ENCODE peak calls at places on chromosomes 12 and 14, in ten cellular contexts. One of them, this sample, is unnamed.

GRCh38 chr14:56590535-56590951 is 10.9 kb downstream of the TMEM260 start:
- DNase-seq in lung: no peak
- DNase-seq in CD4-positive, CD25-positive, alpha-beta regulatory T cell: no peak
- DNase-seq in breast epithelium: no peak
- DNase-seq in dorsolateral prefrontal cortex: no peak
- DNase-seq in kidney: no peak
- DNase-seq in neuronal stem cell: peak
- DNase-seq in mesendoderm: peak
- DNase-seq in uterus: no peak
- DNase-seq in upper lobe of right lung: no peak
- DNase-seq in this sample: peak

GRCh38 chr12:126347421-126347820 is 1282.2 kb downstream of the AACS start:
- DNase-seq in neuronal stem cell: no peak
- DNase-seq in kidney: no peak
- DNase-seq in dorsolateral prefrontal cortex: no peak
- DNase-seq in lung: no peak
- DNase-seq in upper lobe of right lung: no peak
- DNase-seq in uterus: no peak
- DNase-seq in mesendoderm: peak
- DNase-seq in breast epithelium: no peak
- DNase-seq in CD4-positive, CD25-positive, alpha-beta regulatory T cell: no peak
- DNase-seq in this sample: no peak

GRCh38 chr14:102378830-102379229 is 16.1 kb downstream of the TECPR2 start:
- DNase-seq in CD4-positive, CD25-positive, alpha-beta regulatory T cell: no peak
- DNase-seq in lung: no peak
- DNase-seq in uterus: no peak
- DNase-seq in dorsolateral prefrontal cortex: no peak
- DNase-seq in breast epithelium: no peak
- DNase-seq in mesendoderm: no peak
- DNase-seq in kidney: no peak
- DNase-seq in neuronal stem cell: no peak
- DNase-seq in upper lobe of right lung: no peak
- DNase-seq in this sample: no peak

GRCh38 chr12:49873361-49873934 is 30.3 kb downstream of the FAIM2 start:
- DNase-seq in lung: peak
- DNase-seq in upper lobe of right lung: peak
- DNase-seq in kidney: peak
- DNase-seq in CD4-positive, CD25-positive, alpha-beta regulatory T cell: no peak
- DNase-seq in uterus: no peak
- DNase-seq in dorsolateral prefrontal cortex: no peak
- DNase-seq in mesendoderm: no peak
- DNase-seq in neuronal stem cell: no peak
- DNase-seq in breast epithelium: no peak
- DNase-seq in this sample: no peak

GRCh38 chr14:24297190-24297964 is 2.2 kb downstream of the DHRS1 start:
- DNase-seq in mesendoderm: peak
- DNase-seq in kidney: no peak
- DNase-seq in uterus: no peak
- DNase-seq in neuronal stem cell: no peak
- DNase-seq in CD4-positive, CD25-positive, alpha-beta regulatory T cell: no peak
- DNase-seq in dorsolateral prefrontal cortex: no peak
- DNase-seq in upper lobe of right lung: no peak
- DNase-seq in breast epithelium: no peak
- DNase-seq in lung: no peak
- DNase-seq in this sample: peak

GRCh38 chr14:93318927-93319326 is 13.9 kb downstream of the BTBD7 start:
- DNase-seq in neuronal stem cell: no peak
- DNase-seq in kidney: no peak
- DNase-seq in mesendoderm: no peak
- DNase-seq in upper lobe of right lung: no peak
- DNase-seq in lung: no peak
- DNase-seq in CD4-positive, CD25-positive, alpha-beta regulatory T cell: no peak
- DNase-seq in uterus: no peak
- DNase-seq in breast epithelium: no peak
- DNase-seq in dorsolateral prefrontal cortex: no peak
- DNase-seq in this sample: no peak

GRCh38 chr12:45745861-45746277 is 16.4 kb downstream of the ARID2 start:
- DNase-seq in mesendoderm: no peak
- DNase-seq in kidney: no peak
- DNase-seq in CD4-positive, CD25-positive, alpha-beta regulatory T cell: no peak
- DNase-seq in neuronal stem cell: no peak
- DNase-seq in upper lobe of right lung: no peak
- DNase-seq in lung: no peak
- DNase-seq in dorsolateral prefrontal cortex: no peak
- DNase-seq in breast epithelium: no peak
- DNase-seq in uterus: no peak
- DNase-seq in this sample: no peak

GRCh38 chr14:34496007-34496678 is 34.1 kb upstream of the SPTSSA start:
- DNase-seq in dorsolateral prefrontal cortex: no peak
- DNase-seq in lung: peak
- DNase-seq in breast epithelium: no peak
- DNase-seq in kidney: no peak
- DNase-seq in CD4-positive, CD25-positive, alpha-beta regulatory T cell: no peak
- DNase-seq in neuronal stem cell: no peak
- DNase-seq in uterus: peak
- DNase-seq in mesendoderm: no peak
- DNase-seq in upper lobe of right lung: no peak
- DNase-seq in this sample: no peak

GRCh38 chr12:130606245-130606644 is 109.9 kb downstream of the RIMBP2 start:
- DNase-seq in neuronal stem cell: no peak
- DNase-seq in breast epithelium: no peak
- DNase-seq in mesendoderm: no peak
- DNase-seq in lung: no peak
- DNase-seq in kidney: no peak
- DNase-seq in CD4-positive, CD25-positive, alpha-beta regulatory T cell: no peak
- DNase-seq in dorsolateral prefrontal cortex: no peak
- DNase-seq in uterus: no peak
- DNase-seq in upper lobe of right lung: no peak
- DNase-seq in this sample: no peak

GRCh38 chr14:89303452-89304435 is 113.3 kb downstream of the FOXN3 start:
- DNase-seq in upper lobe of right lung: peak
- DNase-seq in neuronal stem cell: no peak
- DNase-seq in breast epithelium: no peak
- DNase-seq in mesendoderm: peak
- DNase-seq in kidney: peak
- DNase-seq in lung: peak
- DNase-seq in dorsolateral prefrontal cortex: peak
- DNase-seq in uterus: peak
- DNase-seq in CD4-positive, CD25-positive, alpha-beta regulatory T cell: no peak
- DNase-seq in this sample: no peak

GRCh38 chr12:20421338-20421890 is 53.1 kb downstream of the PDE3A start:
- DNase-seq in dorsolateral prefrontal cortex: no peak
- DNase-seq in uterus: no peak
- DNase-seq in lung: no peak
- DNase-seq in upper lobe of right lung: no peak
- DNase-seq in mesendoderm: no peak
- DNase-seq in neuronal stem cell: no peak
- DNase-seq in kidney: peak
- DNase-seq in breast epithelium: no peak
- DNase-seq in CD4-positive, CD25-positive, alpha-beta regulatory T cell: no peak
- DNase-seq in this sample: no peak

GRCh38 chr14:67068246-67068645 is 121.0 kb upstream of the GARIN2 start:
- DNase-seq in neuronal stem cell: no peak
- DNase-seq in kidney: no peak
- DNase-seq in lung: no peak
- DNase-seq in upper lobe of right lung: no peak
- DNase-seq in CD4-positive, CD25-positive, alpha-beta regulatory T cell: no peak
- DNase-seq in dorsolateral prefrontal cortex: no peak
- DNase-seq in breast epithelium: no peak
- DNase-seq in uterus: no peak
- DNase-seq in mesendoderm: no peak
- DNase-seq in this sample: no peak

GRCh38 chr14:96177766-96178377 is 26.8 kb upstream of the BDKRB2 start:
- DNase-seq in uterus: peak
- DNase-seq in lung: no peak
- DNase-seq in CD4-positive, CD25-positive, alpha-beta regulatory T cell: no peak
- DNase-seq in kidney: peak
- DNase-seq in mesendoderm: no peak
- DNase-seq in upper lobe of right lung: no peak
- DNase-seq in dorsolateral prefrontal cortex: no peak
- DNase-seq in neuronal stem cell: no peak
- DNase-seq in breast epithelium: no peak
- DNase-seq in this sample: no peak
- H3K27ac ChIP-seq in uterus: peak
- H3K27ac ChIP-seq in lung: no peak
- H3K27ac ChIP-seq in CD4-positive, CD25-positive, alpha-beta regulatory T cell: no peak
- H3K27ac ChIP-seq in kidney: no peak
- H3K27ac ChIP-seq in mesendoderm: no peak
- H3K27ac ChIP-seq in upper lobe of right lung: no peak
- H3K27ac ChIP-seq in dorsolateral prefrontal cortex: no peak
- H3K27ac ChIP-seq in neuronal stem cell: no peak
- H3K27ac ChIP-seq in breast epithelium: peak
- H3K27ac ChIP-seq in this sample: no peak

GRCh38 chr14:59868021-59868420 is 2.6 kb downstream of the RTN1 start:
- DNase-seq in breast epithelium: no peak
- DNase-seq in CD4-positive, CD25-positive, alpha-beta regulatory T cell: no peak
- DNase-seq in uterus: no peak
- DNase-seq in upper lobe of right lung: no peak
- DNase-seq in mesendoderm: no peak
- DNase-seq in lung: no peak
- DNase-seq in dorsolateral prefrontal cortex: no peak
- DNase-seq in kidney: no peak
- DNase-seq in neuronal stem cell: no peak
- DNase-seq in this sample: peak

GRCh38 chr14:59871166-59871495 is 555 bp upstream of the RTN1 start:
- DNase-seq in dorsolateral prefrontal cortex: no peak
- DNase-seq in lung: no peak
- DNase-seq in upper lobe of right lung: no peak
- DNase-seq in mesendoderm: no peak
- DNase-seq in kidney: no peak
- DNase-seq in breast epithelium: no peak
- DNase-seq in CD4-positive, CD25-positive, alpha-beta regulatory T cell: no peak
- DNase-seq in uterus: no peak
- DNase-seq in neuronal stem cell: no peak
- DNase-seq in this sample: no peak

GRCh38 chr14:59870277-59871165 is at the start of gene RTN1:
- DNase-seq in mesendoderm: peak
- DNase-seq in breast epithelium: peak
- DNase-seq in CD4-positive, CD25-positive, alpha-beta regulatory T cell: no peak
- DNase-seq in upper lobe of right lung: peak
- DNase-seq in kidney: peak
- DNase-seq in lung: peak
- DNase-seq in uterus: no peak
- DNase-seq in dorsolateral prefrontal cortex: peak
- DNase-seq in neuronal stem cell: peak
- DNase-seq in this sample: no peak

DNA sequence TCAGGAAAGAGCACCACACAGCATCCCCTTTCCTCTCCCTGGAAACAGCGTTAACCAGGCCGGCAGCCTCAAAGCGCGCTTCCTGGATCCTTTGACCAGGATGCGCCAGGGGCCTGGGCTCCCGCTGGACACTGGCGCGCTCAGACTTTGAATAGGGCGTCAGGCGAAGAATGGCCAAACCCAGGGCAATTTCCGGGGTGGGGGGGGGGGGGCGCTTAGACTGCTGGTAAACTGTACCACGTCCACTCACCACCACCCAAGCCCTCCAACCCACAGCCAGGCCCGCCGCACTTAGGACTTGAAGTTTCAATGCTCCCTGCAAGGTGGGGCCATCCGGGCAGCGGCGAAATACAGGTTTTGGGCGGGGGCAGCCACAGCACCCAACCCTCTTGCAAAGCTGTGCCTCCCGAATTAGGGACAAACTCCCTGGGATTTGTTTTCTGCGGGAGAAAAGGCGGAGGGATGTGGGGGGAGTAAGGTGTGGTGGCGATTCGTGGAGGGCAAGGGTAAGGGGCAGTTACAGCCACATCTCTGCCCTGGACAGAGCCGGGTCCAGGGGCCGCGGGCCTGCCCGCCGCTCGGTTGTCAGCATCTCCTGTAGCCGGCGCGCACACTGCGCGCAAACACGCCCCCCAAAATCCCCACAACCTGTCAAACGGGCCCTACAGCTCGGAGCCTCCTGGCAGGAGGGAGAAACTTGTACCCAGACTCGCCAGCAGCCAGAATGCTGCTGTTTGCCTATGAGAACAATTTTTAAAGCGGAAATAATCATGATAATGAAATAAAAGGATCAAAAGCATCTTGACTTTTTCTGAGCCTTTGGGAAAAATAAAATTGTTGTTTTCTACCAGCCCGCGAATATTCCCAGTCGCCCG is 958 bp downstream of the RTN1 start:
- DNase-seq in uterus: no peak
- DNase-seq in mesendoderm: peak
- DNase-seq in breast epithelium: no peak
- DNase-seq in neuronal stem cell: no peak
- DNase-seq in kidney: peak
- DNase-seq in upper lobe of right lung: no peak
- DNase-seq in CD4-positive, CD25-positive, alpha-beta regulatory T cell: no peak
- DNase-seq in lung: no peak
- DNase-seq in dorsolateral prefrontal cortex: peak
- DNase-seq in this sample: no peak
- H3K4me3 ChIP-seq in uterus: peak
- H3K4me3 ChIP-seq in mesendoderm: no peak
- H3K4me3 ChIP-seq in breast epithelium: peak
- H3K4me3 ChIP-seq in neuronal stem cell: peak
- H3K4me3 ChIP-seq in kidney: peak
- H3K4me3 ChIP-seq in upper lobe of right lung: peak
- H3K4me3 ChIP-seq in CD4-positive, CD25-positive, alpha-beta regulatory T cell: no peak
- H3K4me3 ChIP-seq in lung: peak
- H3K4me3 ChIP-seq in dorsolateral prefrontal cortex: peak
- H3K4me3 ChIP-seq in this sample: peak

GRCh38 chr12:93679308-93679933 is 2.2 kb downstream of the CRADD start:
- DNase-seq in breast epithelium: no peak
- DNase-seq in uterus: no peak
- DNase-seq in upper lobe of right lung: no peak
- DNase-seq in kidney: no peak
- DNase-seq in CD4-positive, CD25-positive, alpha-beta regulatory T cell: no peak
- DNase-seq in dorsolateral prefrontal cortex: no peak
- DNase-seq in lung: no peak
- DNase-seq in neuronal stem cell: no peak
- DNase-seq in mesendoderm: no peak
- DNase-seq in this sample: no peak
- H3K27ac ChIP-seq in breast epithelium: no peak
- H3K27ac ChIP-seq in uterus: peak
- H3K27ac ChIP-seq in upper lobe of right lung: no peak
- H3K27ac ChIP-seq in kidney: no peak
- H3K27ac ChIP-seq in CD4-positive, CD25-positive, alpha-beta regulatory T cell: no peak
- H3K27ac ChIP-seq in dorsolateral prefrontal cortex: no peak
- H3K27ac ChIP-seq in lung: no peak
- H3K27ac ChIP-seq in neuronal stem cell: no peak
- H3K27ac ChIP-seq in mesendoderm: no peak
- H3K27ac ChIP-seq in this sample: no peak

DNA sequence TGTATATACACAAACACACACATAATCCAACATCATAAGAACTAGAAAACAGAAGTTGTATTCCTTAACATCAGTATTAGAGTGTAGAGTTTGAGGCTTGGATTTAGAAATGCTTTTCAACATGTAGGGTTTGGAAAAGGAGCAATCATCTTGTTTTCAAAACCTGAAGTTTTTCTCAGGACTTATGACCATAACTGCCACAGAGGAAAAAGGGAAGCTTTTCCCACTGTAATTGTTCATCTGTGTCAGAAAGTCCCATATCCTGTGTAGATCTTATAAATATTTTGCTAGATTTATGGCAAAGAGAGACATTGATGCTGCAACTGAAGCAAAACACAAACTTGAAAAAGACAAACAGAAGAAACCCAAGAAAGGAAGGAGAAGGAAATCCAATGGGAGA is 115.7 kb downstream of the GRIP1 start:
- DNase-seq in lung: no peak
- DNase-seq in CD4-positive, CD25-positive, alpha-beta regulatory T cell: no peak
- DNase-seq in mesendoderm: no peak
- DNase-seq in breast epithelium: no peak
- DNase-seq in upper lobe of right lung: no peak
- DNase-seq in dorsolateral prefrontal cortex: no peak
- DNase-seq in uterus: no peak
- DNase-seq in neuronal stem cell: no peak
- DNase-seq in kidney: no peak
- DNase-seq in this sample: no peak
- H3K4me3 ChIP-seq in lung: no peak
- H3K4me3 ChIP-seq in CD4-positive, CD25-positive, alpha-beta regulatory T cell: no peak
- H3K4me3 ChIP-seq in mesendoderm: no peak
- H3K4me3 ChIP-seq in breast epithelium: no peak
- H3K4me3 ChIP-seq in upper lobe of right lung: no peak
- H3K4me3 ChIP-seq in dorsolateral prefrontal cortex: no peak
- H3K4me3 ChIP-seq in uterus: no peak
- H3K4me3 ChIP-seq in neuronal stem cell: no peak
- H3K4me3 ChIP-seq in kidney: no peak
- H3K4me3 ChIP-seq in this sample: no peak